ENCODE peak calls at places on chromosomes 6 and 20, in eight cellular contexts. N is PC-3, B is iPS DF 6.9, T is PC-9, A is tibial nerve, J is fibroblast of lung, M is hepatocyte, R is heart left ventricle. Q is an unnamed sample. For H3K36me3 and H3K4me1, the result is how much of the 10 kb centered on the place peaks cover.

GRCh38 chr20:62217913-62218773 is 1.9 kb downstream of the HRH3 start:
- DNase-seq in N (no peak), B (no peak), T (no peak), A (no peak), J (no peak), M (no peak), R (no peak), Q (no peak)

GRCh38 chr6:167566711-167567141 is 241.8 kb downstream of the TTLL2 start:
- DNase-seq in N (no peak), B (no peak), T (no peak), A (peak), J (no peak), M (no peak), R (no peak), Q (no peak)

GRCh38 chr6:65123516-65123915 is 583.5 kb downstream of the EYS start:
- DNase-seq in N (no peak), B (no peak), T (no peak), A (no peak), J (no peak), M (no peak), R (no peak), Q (no peak)

GRCh38 chr6:156423075-156423474 is 354.1 kb upstream of the ARID1B start:
- DNase-seq in N (no peak), B (no peak), T (no peak), A (no peak), J (peak), M (no peak), R (no peak), Q (no peak)

GRCh38 chr6:148423133-148423532 is 80.5 kb downstream of the SASH1 start:
- DNase-seq in N (no peak), B (no peak), T (no peak), A (no peak), J (no peak), M (no peak), R (no peak), Q (no peak)

GRCh38 chr20:52761867-52762266 is 210.3 kb upstream of the TSHZ2 start:
- DNase-seq in N (no peak), B (no peak), T (no peak), A (no peak), J (peak), M (peak), R (no peak), Q (no peak)

GRCh38 chr6:41374618-41375590 is 39.5 kb downstream of the NCR2 start:
- DNase-seq in N (no peak), B (no peak), T (no peak), A (no peak), J (no peak), M (peak), R (no peak), Q (peak)

GRCh38 chr6:137121401-137121997 is 51.9 kb downstream of the IL22RA2 start:
- DNase-seq in N (no peak), B (no peak), T (no peak), A (no peak), J (no peak), M (no peak), R (no peak), Q (no peak)

GRCh38 chr20:50710492-50711063 is 19.2 kb upstream of the RIPOR3 start:
- DNase-seq in N (peak), B (no peak), T (peak), A (no peak), J (peak), M (no peak), R (no peak), Q (no peak)

GRCh38 chr6:158278015-158278414 is 34.2 kb upstream of the TULP4 start:
- DNase-seq in N (no peak), B (no peak), T (no peak), A (no peak), J (no peak), M (no peak), R (no peak), Q (no peak)

GRCh38 chr6:24431045-24431451 is 28.3 kb downstream of the MRS2 start:
- DNase-seq in N (peak), B (peak), T (peak), A (peak), J (peak), M (peak), R (no peak), Q (peak)

GRCh38 chr6:75572072-75572471 is 29.6 kb upstream of the SENP6 start:
- DNase-seq in N (no peak), B (no peak), T (no peak), A (no peak), J (no peak), M (no peak), R (no peak), Q (no peak)

GRCh38 chr6:1865585-1865984 is 255.9 kb downstream of the FOXC1 start:
- DNase-seq in N (no peak), B (no peak), T (no peak), A (no peak), J (no peak), M (no peak), R (no peak), Q (no peak)

GRCh38 chr6:82818727-82819126 is 246.9 kb downstream of the UBE3D start:
- DNase-seq in N (peak), B (no peak), T (peak), A (no peak), J (peak), M (no peak), R (no peak), Q (no peak)

GRCh38 chr6:98653171-98653570 is 181.2 kb upstream of the POU3F2 start:
- DNase-seq in N (peak), B (no peak), T (no peak), A (no peak), J (peak), M (no peak), R (no peak), Q (no peak)

GRCh38 chr6:43187821-43188220 is 5.8 kb downstream of the CUL9 start:
- DNase-seq in N (no peak), B (no peak), T (no peak), A (no peak), J (no peak), M (no peak), R (no peak), Q (no peak)

GRCh38 chr6:118705799-118706481 is 54.5 kb upstream of the CEP85L start:
- DNase-seq in N (no peak), B (no peak), T (peak), A (no peak), J (peak), M (no peak), R (peak), Q (peak)

GRCh38 chr20:34945315-34946077 is 10.1 kb downstream of the GSS start:
- DNase-seq in N (peak), B (no peak), T (peak), A (no peak), J (no peak), M (no peak), R (no peak), Q (no peak)

GRCh38 chr20:34941224-34941623 is 14.4 kb downstream of the GSS start:
- DNase-seq in N (no peak), B (no peak), T (no peak), A (no peak), J (peak), M (no peak), R (no peak), Q (no peak)

GRCh38 chr20:34943808-34944568 is 11.6 kb downstream of the GSS start:
- DNase-seq in N (peak), B (no peak), T (peak), A (no peak), J (peak), M (no peak), R (no peak), Q (no peak)

GRCh38 chr20:34940126-34940525 is 15.5 kb downstream of the GSS start:
- DNase-seq in N (no peak), B (no peak), T (no peak), A (no peak), J (no peak), M (no peak), R (peak), Q (no peak)

GRCh38 chr20:34942301-34942700 is 13.3 kb downstream of the GSS start:
- DNase-seq in N (no peak), B (no peak), T (no peak), A (no peak), J (no peak), M (no peak), R (no peak), Q (no peak)
- H3K36me3 ChIP-seq in N (under half), B (under half), T (under half), A (under half), J (under half), M (under half), R (half or more), Q (under half)

DNA sequence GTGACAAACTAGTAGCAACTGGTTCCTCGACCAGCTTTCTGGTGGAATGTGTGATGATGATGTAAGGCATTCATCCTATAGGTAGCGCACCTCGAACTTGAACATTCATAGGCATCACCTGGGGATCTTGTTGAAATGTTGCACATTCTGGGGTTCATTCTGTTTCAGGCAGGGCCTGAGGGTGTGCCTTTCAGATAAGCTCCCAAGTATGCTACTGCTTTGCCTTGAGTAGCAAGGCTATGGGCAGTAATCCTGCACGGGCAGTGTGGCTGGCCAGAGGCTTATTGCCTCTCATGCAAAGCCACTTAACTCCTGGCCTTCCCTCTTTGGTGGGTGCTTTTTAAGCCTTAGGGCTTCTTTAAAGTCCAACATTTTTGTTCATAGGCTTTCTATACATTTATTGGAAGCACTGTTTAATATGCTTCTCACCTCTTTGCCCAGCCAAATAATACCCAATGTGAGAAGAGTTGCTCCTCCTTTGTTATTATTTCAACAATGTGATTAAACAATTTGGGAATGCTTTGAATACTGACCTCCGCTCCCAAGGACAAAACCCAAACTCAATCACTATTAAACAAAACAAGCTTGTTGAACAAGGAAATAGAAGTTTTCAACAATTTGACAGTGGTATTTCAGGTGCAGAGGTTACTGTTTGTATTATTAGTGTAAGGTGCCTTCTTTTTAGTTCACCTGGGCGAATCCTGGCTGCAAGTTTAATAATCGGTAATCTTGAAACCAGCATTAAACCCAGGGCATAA is 57.5 kb downstream of the JARID2 start:
- DNase-seq in N (no peak), B (no peak), T (no peak), A (no peak), J (no peak), M (no peak), R (no peak), Q (peak)
- H3K4me1 ChIP-seq in N (under half), B (under half), T (under half), A (half or more), J (under half), M (under half), R (half or more), Q (under half)

DNA sequence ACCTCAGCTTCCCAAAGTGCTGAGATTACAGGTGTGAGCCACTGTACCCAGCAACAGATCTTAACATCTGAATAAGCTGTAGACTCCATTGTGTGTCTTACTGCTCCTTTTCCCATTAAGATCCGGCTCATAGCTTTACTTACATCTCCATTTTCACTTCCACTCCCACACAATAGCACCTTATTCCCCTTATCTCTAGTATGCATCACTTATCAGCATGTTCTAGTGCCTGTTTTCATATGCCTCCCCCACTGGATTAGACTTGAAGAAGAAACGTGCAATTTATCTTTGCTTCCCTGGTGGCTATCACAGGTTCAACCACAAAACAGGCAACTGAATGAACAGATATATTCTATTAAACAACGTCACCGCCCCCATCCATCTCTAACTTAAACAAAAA is 12.1 kb downstream of the SSR1 start:
- DNase-seq in N (no peak), B (no peak), T (no peak), A (no peak), J (no peak), M (no peak), R (no peak), Q (peak)
- H3K36me3 ChIP-seq in N (half or more), B (under half), T (under half), A (under half), J (under half), M (under half), R (half or more), Q (under half)

GRCh38 chr6:142956726-142957125 is 11.8 kb upstream of the HIVEP2 start:
- DNase-seq in N (no peak), B (no peak), T (no peak), A (no peak), J (no peak), M (no peak), R (no peak), Q (no peak)

GRCh38 chr6:142950291-142950690 is 5.3 kb upstream of the HIVEP2 start:
- DNase-seq in N (no peak), B (no peak), T (no peak), A (no peak), J (no peak), M (peak), R (no peak), Q (peak)

GRCh38 chr6:142954844-142955243 is 9.9 kb upstream of the HIVEP2 start:
- DNase-seq in N (no peak), B (no peak), T (no peak), A (no peak), J (no peak), M (no peak), R (no peak), Q (no peak)

GRCh38 chr6:142953373-142954273 is 8.6 kb upstream of the HIVEP2 start:
- DNase-seq in N (no peak), B (no peak), T (no peak), A (no peak), J (no peak), M (no peak), R (no peak), Q (no peak)

DNA sequence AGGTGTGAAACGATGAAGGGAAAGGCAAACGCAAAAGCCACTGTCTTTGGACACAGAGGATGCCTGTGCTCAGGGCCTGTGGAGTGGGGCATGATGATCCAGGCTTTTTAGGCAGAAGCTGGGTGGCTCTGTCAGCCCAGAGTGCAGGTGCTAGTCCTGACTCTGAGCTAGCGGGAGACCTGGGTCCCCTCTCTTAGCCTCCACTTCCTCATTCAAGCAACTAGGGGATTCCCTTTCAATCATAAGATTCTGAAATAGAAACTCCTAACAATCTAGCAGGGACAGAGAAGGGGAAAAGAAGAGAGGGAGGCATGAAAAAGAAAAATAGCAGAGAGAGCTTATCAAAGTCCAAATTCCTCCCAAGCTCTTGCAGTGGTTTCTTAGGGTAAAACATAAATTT is 7.6 kb upstream of the HIVEP2 start:
- DNase-seq in N (no peak), B (no peak), T (no peak), A (no peak), J (no peak), M (no peak), R (no peak), Q (no peak)
- H3K4me1 ChIP-seq in N (under half), B (under half), T (under half), A (under half), J (under half), M (under half), R (under half), Q (under half)

DNA sequence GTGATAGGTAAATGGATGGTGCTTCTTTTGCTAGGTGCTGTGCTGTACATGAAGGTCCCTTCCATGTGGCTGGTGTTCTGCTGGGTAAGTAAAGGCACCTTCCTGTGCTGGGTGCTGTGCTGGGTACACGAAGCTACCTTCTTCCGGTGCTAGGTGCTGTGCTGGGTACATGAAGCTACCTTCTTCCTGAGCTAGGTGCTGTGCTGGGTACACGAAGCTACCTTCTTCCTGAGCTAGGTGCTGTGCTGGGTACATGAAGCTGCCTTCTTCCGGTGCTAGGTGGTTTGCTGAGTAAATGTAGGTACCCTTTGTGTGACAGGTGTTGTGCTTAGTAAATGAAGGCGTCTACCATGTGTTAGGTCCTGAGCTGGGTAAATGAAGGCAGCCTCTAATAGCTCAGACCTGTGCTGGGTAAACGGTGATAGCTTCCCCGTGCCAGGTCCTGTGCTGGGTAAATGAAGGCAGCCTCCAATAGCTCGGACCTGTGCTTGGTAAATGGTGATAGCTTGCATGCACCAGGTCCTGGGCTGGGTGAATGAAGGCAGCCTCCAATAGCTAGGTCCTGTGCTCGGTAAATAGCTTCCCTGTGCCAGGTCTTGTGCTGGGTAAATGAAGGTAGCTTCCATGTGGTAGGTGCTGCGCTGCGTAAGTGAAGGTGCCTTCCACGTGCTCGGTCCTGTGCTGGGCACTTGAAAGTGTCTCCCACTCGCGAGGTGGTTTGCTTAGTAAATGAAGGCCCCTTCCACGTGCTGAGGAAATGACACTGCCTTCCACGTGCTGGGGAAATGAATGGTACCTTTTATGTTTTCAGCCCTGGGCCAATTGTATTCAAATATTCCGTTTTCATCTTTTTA is 115.5 kb downstream of the ERMARD start:
- DNase-seq in N (no peak), B (no peak), T (no peak), A (no peak), J (no peak), M (no peak), R (peak), Q (no peak)
- H3K36me3 ChIP-seq in N (under half), B (under half), T (under half), A (under half), J (under half), M (under half), R (under half), Q (under half)

GRCh38 chr20:59668926-59669325 is 64.6 kb downstream of the PHACTR3 start:
- DNase-seq in N (no peak), B (no peak), T (no peak), A (no peak), J (no peak), M (no peak), R (no peak), Q (no peak)
- H3K4me1 ChIP-seq in N (under half), B (under half), T (under half), A (under half), J (under half), M (under half), R (under half), Q (under half)

GRCh38 chr6:72724545-72724944 is 102.7 kb downstream of the KCNQ5 start:
- DNase-seq in N (no peak), B (no peak), T (no peak), A (no peak), J (peak), M (no peak), R (no peak), Q (no peak)

GRCh38 chr6:72721346-72721745 is 99.5 kb downstream of the KCNQ5 start:
- DNase-seq in N (no peak), B (no peak), T (no peak), A (no peak), J (no peak), M (no peak), R (no peak), Q (no peak)

GRCh38 chr6:72715119-72715518 is 93.3 kb downstream of the KCNQ5 start:
- DNase-seq in N (no peak), B (no peak), T (no peak), A (no peak), J (no peak), M (no peak), R (no peak), Q (no peak)

GRCh38 chr6:72716916-72717315 is 95.1 kb downstream of the KCNQ5 start:
- DNase-seq in N (no peak), B (no peak), T (no peak), A (no peak), J (no peak), M (no peak), R (no peak), Q (peak)

DNA sequence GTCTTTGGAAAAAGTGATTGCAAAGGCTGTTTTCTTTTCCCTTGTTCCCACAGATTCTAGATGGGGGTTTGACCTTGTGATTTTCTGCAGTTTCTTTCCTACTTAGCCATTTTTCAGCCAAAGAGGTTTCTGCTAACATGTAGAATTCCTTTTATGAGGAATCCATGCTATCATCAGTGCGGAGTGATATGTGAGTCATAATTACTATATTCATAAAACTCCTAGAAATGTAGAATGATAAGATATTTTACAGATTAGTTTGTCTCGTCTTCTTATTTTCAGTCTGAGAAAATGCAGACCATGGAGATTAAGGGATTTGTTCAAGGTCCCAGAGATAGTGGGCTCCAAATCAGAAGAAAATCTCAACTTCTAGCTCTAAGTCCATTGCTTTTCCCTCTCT is 98.6 kb downstream of the KCNQ5 start:
- DNase-seq in N (peak), B (no peak), T (no peak), A (no peak), J (peak), M (no peak), R (no peak), Q (no peak)
- H3K36me3 ChIP-seq in N (under half), B (under half), T (under half), A (under half), J (under half), M (under half), R (under half), Q (under half)